ENCODE peak calls at places on chromosome 11, in four cellular contexts. B is effector CD4-positive, alpha-beta T cell; M is Peyer's patch; K is mesenteric fat pad. A is an unnamed sample.

GRCh38 chr11:74988541-74989268 is at the start of gene NEU3:
- DNase-seq in B (peak; percentile 77), M (peak; percentile 86), K (peak; percentile 91), A (peak; percentile 62)

GRCh38 chr11:102886999-102887398 is 12.2 kb upstream of the MMP12 start:
- DNase-seq in B (no peak), M (no peak), K (no peak), A (no peak)

GRCh38 chr11:69638941-69639681 is 1.8 kb upstream of the CCND1 start:
- DNase-seq in B (no peak), M (peak; percentile 53), K (peak; percentile 96), A (no peak)

GRCh38 chr11:134411887-134412507 is at the start of gene B3GAT1:
- DNase-seq in B (no peak), M (no peak), K (no peak), A (no peak)

GRCh38 chr11:111176603-111177002 is 68.9 kb upstream of the POU2AF2 start:
- DNase-seq in B (no peak), M (no peak), K (no peak), A (no peak)

GRCh38 chr11:114340311-114341131 is 44.3 kb downstream of the NNMT start:
- DNase-seq in B (peak; percentile 8), M (no peak), K (no peak), A (peak; percentile 9)

GRCh38 chr11:44133335-44133946 is 38.0 kb downstream of the EXT2 start:
- DNase-seq in B (no peak), M (no peak), K (no peak), A (no peak)

GRCh38 chr11:32913445-32913844 is 20.8 kb downstream of the QSER1 start:
- DNase-seq in B (no peak), M (no peak), K (no peak), A (no peak)

GRCh38 chr11:8223513-8223899 is 40.2 kb downstream of the LMO1 start:
- DNase-seq in B (no peak), M (no peak), K (no peak), A (no peak)

GRCh38 chr11:134014502-134014901 is 54.4 kb upstream of the JAM3 start:
- DNase-seq in B (no peak), M (no peak), K (no peak), A (no peak)

GRCh38 chr11:102426000-102426399 is 26.6 kb downstream of the TMEM123 start:
- DNase-seq in B (no peak), M (no peak), K (no peak), A (no peak)

GRCh38 chr11:48007677-48008076 is 27.3 kb downstream of the PTPRJ start:
- DNase-seq in B (no peak), M (no peak), K (no peak), A (no peak)

GRCh38 chr11:118649941-118650340 is 29.5 kb downstream of the TREH start:
- DNase-seq in B (no peak), M (no peak), K (no peak), A (no peak)

GRCh38 chr11:122977455-122978302 is 4.0 kb downstream of the BSX start:
- DNase-seq in B (no peak), M (no peak), K (peak; percentile 81), A (no peak)

GRCh38 chr11:36340909-36341308 is 44.8 kb downstream of the PRR5L start:
- DNase-seq in B (no peak), M (no peak), K (no peak), A (no peak)

GRCh38 chr11:14905104-14906033 is 13.3 kb upstream of the CYP2R1 start:
- DNase-seq in B (peak; percentile 64), M (peak; percentile 89), K (no peak), A (peak; percentile 64)

GRCh38 chr11:61503135-61503770 is 5.3 kb upstream of the LRRC10B start:
- DNase-seq in B (no peak), M (no peak), K (no peak), A (no peak)

GRCh38 chr11:12664410-12664809 is 9.8 kb upstream of the TEAD1 start:
- DNase-seq in B (no peak), M (no peak), K (no peak), A (no peak)

GRCh38 chr11:114262681-114263509 is 33.3 kb upstream of the NNMT start:
- DNase-seq in B (no peak), M (no peak), K (no peak), A (peak; percentile 7)

GRCh38 chr11:6563121-6563619 is 40.2 kb downstream of the RRP8 start:
- DNase-seq in B (no peak), M (no peak), K (no peak), A (no peak)

GRCh38 chr11:82703796-82704195 is 29.9 kb downstream of the FAM181B start:
- DNase-seq in B (no peak), M (no peak), K (no peak), A (no peak)

GRCh38 chr11:111999111-111999510 is 26.1 kb upstream of the DLAT start:
- DNase-seq in B (no peak), M (no peak), K (no peak), A (no peak)

GRCh38 chr11:75369846-75370245 is 18.4 kb upstream of the ARRB1 start:
- DNase-seq in B (no peak), M (no peak), K (no peak), A (no peak)

GRCh38 chr11:128481135-128481534 is 106.2 kb downstream of the ETS1 start:
- DNase-seq in B (no peak), M (no peak), K (no peak), A (no peak)

GRCh38 chr11:65418681-65419459 is 3.7 kb upstream of the NEAT1 start:
- DNase-seq in B (peak; percentile 51), M (peak; percentile 98), K (peak; percentile 97), A (peak; percentile 97)

GRCh38 chr11:134577801-134578200 is 165.8 kb upstream of the B3GAT1 start:
- DNase-seq in B (no peak), M (no peak), K (no peak), A (no peak)

GRCh38 chr11:47189100-47189834 is 3.0 kb upstream of the PACSIN3 start:
- DNase-seq in B (no peak), M (no peak), K (no peak), A (no peak)

GRCh38 chr11:110425751-110426545 is 3.8 kb upstream of the FDX1 start:
- DNase-seq in B (no peak), M (no peak), K (no peak), A (no peak)

A was measured in T-helper 1 cell.